ENCODE peak calls at places on chromosomes 13 and 19, in ten cellular contexts. S, T, A, E, N, V, M, K, H and L are unnamed samples.

GRCh38 chr19:46730595-46730994 is 13.7 kb upstream of the PRKD2 start:
- DNase-seq in S (no peak), T (no peak), A (no peak), E (no peak), N (no peak), V (no peak), M (no peak), K (no peak), H (no peak), L (no peak)

GRCh38 chr19:17292301-17293074 is 10.7 kb downstream of the ABHD8 start:
- DNase-seq in S (peak), T (peak), A (peak), E (peak), N (peak), V (peak), M (peak), K (peak), H (peak), L (peak)

GRCh38 chr19:30686252-30686762 is 314.1 kb downstream of the ZNF536 start:
- DNase-seq in S (peak), T (no peak), A (no peak), E (no peak), N (peak), V (no peak), M (no peak), K (peak), H (peak), L (no peak)

GRCh38 chr13:20553309-20553708 is 13.6 kb upstream of the IFT88 start:
- DNase-seq in S (peak), T (no peak), A (no peak), E (no peak), N (peak), V (no peak), M (no peak), K (peak), H (no peak), L (no peak)

GRCh38 chr13:40186636-40187323 is 479.7 kb downstream of the FOXO1 start:
- DNase-seq in S (no peak), T (no peak), A (no peak), E (no peak), N (no peak), V (no peak), M (no peak), K (no peak), H (no peak), L (no peak)

GRCh38 chr13:99981115-99982020 is at the start of gene ZIC2:
- DNase-seq in S (peak), T (no peak), A (peak), E (no peak), N (peak), V (no peak), M (no peak), K (peak), H (peak), L (peak)

GRCh38 chr13:92297971-92298942 is 899.8 kb downstream of the GPC5 start:
- DNase-seq in S (no peak), T (no peak), A (no peak), E (no peak), N (no peak), V (no peak), M (no peak), K (no peak), H (no peak), L (peak)

GRCh38 chr19:4320419-4320818 is 16.0 kb downstream of the FSD1 start:
- DNase-seq in S (no peak), T (no peak), A (no peak), E (no peak), N (no peak), V (no peak), M (no peak), K (no peak), H (no peak), L (no peak)

GRCh38 chr19:6125571-6125989 is 9.9 kb upstream of the ACSBG2 start:
- DNase-seq in S (peak), T (peak), A (peak), E (peak), N (peak), V (peak), M (peak), K (peak), H (peak), L (peak)

GRCh38 chr13:74586839-74587238 is 452.6 kb upstream of the KLF12 start:
- DNase-seq in S (peak), T (no peak), A (no peak), E (no peak), N (no peak), V (no peak), M (peak), K (no peak), H (no peak), L (no peak)

GRCh38 chr13:51801631-51802099 is 2.3 kb downstream of the DHRS12 start:
- DNase-seq in S (peak), T (peak), A (no peak), E (peak), N (no peak), V (no peak), M (no peak), K (no peak), H (peak), L (no peak)

GRCh38 chr13:31096624-31097302 is 64.9 kb downstream of the HSPH1 start:
- DNase-seq in S (no peak), T (no peak), A (no peak), E (no peak), N (no peak), V (no peak), M (no peak), K (no peak), H (no peak), L (peak)

GRCh38 chr13:44904982-44905381 is 84.3 kb downstream of the NUFIP1 start:
- DNase-seq in S (peak), T (peak), A (no peak), E (peak), N (peak), V (peak), M (peak), K (peak), H (no peak), L (no peak)

GRCh38 chr19:50167314-50167721 is 4.2 kb upstream of the IZUMO2 start:
- DNase-seq in S (no peak), T (peak), A (no peak), E (no peak), N (no peak), V (no peak), M (no peak), K (no peak), H (peak), L (no peak)

GRCh38 chr13:110639935-110640334 is 24.6 kb downstream of the NAXD start:
- DNase-seq in S (no peak), T (no peak), A (no peak), E (no peak), N (no peak), V (no peak), M (no peak), K (no peak), H (no peak), L (no peak)

DNA sequence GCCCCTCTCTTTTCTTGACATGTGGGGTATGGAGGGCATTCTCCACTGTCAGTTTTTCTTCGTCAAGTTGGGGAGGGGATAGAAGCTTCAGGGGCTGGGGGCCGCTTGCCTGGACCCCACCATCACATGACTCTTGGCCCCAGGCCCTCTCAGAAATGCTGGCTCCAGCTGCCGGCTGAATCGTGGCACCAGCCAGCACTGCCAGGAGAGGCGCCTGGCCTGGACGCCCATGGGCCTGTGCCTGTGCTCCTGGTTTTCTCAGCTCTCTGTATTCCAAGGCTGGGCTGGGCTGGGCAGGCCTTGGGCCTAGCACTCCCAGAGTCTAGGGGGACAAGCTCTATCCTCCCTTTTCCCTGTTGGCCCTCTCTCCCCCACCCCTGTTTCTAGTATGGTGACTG is 38.6 kb downstream of the LYL1 start:
- DNase-seq in S (no peak), T (no peak), A (no peak), E (peak), N (no peak), V (no peak), M (no peak), K (no peak), H (no peak), L (no peak)
- H3K4me3 ChIP-seq in S (no peak), T (no peak), A (no peak), E (no peak), N (no peak), V (no peak), M (no peak), K (no peak), H (no peak), L (no peak)

DNA sequence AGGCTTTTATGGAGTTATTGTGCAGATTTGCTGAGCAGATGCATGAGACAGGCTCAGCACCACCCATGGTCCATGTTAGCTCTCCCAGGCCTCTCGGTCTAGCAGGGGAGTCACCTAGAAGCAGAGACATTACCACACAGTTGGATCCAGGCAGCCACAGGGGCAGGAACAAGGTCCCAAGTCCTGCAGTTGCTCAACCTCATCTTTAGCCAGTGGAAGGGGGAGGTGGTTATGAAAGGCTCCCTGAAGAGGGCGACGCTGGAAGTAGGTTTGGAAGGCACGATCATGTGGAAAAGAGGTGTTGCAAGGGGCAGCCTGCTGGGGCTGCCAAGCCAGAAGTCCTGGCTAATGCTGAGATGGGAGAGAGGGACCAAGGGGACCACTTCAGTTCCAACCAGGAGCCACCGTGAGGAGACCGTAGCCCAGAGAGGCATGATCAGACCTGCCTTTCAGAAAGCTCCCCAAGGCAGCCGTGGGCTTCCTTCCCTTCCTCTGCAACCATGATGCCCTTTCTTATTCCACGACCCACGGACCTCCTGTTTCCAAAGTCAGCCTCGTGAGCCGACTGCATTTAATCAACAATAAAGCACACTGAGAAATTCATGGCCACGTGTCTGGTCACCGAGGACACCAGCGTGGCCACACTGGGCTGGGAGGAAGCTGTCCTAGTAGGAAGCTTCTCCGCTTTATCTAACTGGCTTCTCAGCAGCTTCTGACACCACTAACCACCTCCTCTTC is 2.5 kb downstream of the AP1M1 start:
- DNase-seq in S (peak), T (peak), A (no peak), E (no peak), N (no peak), V (no peak), M (peak), K (peak), H (no peak), L (peak)
- H3K4me3 ChIP-seq in S (no peak), T (no peak), A (no peak), E (no peak), N (no peak), V (no peak), M (no peak), K (no peak), H (no peak), L (no peak)

GRCh38 chr19:38974599-38975213 is 836 bp downstream of the FBXO17 start:
- DNase-seq in S (peak), T (no peak), A (no peak), E (no peak), N (no peak), V (no peak), M (no peak), K (peak), H (peak), L (no peak)
- H3K4me3 ChIP-seq in S (peak), T (peak), A (no peak), E (peak), N (peak), V (peak), M (peak), K (peak), H (peak), L (peak)

GRCh38 chr19:51457351-51458013 is 772 bp downstream of the SIGLEC8 start:
- DNase-seq in S (no peak), T (no peak), A (no peak), E (no peak), N (no peak), V (no peak), M (no peak), K (no peak), H (no peak), L (no peak)
- H3K4me3 ChIP-seq in S (no peak), T (peak), A (no peak), E (no peak), N (no peak), V (no peak), M (no peak), K (no peak), H (no peak), L (no peak)